ENCODE peak calls at places on chromosomes 4 and X, in seven cellular contexts. One of them, this sample, is unnamed.

GRCh38 chr4:103204114-103204513 is 6.0 kb upstream of the CENPE start:
- DNase-seq in neural crest cell: no peak
- DNase-seq in GM10248: no peak
- DNase-seq in chondrocyte: no peak
- DNase-seq in lung: no peak
- DNase-seq in left lung: no peak
- DNase-seq in BJ: no peak
- DNase-seq in this sample: no peak

GRCh38 chr4:82865592-82865991 is 25.4 kb downstream of the SEC31A start:
- DNase-seq in neural crest cell: no peak
- DNase-seq in GM10248: no peak
- DNase-seq in chondrocyte: no peak
- DNase-seq in lung: no peak
- DNase-seq in left lung: no peak
- DNase-seq in BJ: peak
- DNase-seq in this sample: no peak

GRCh38 chrX:106437407-106437806 is 174.4 kb upstream of the RADX start:
- DNase-seq in neural crest cell: no peak
- DNase-seq in GM10248: no peak
- DNase-seq in chondrocyte: no peak
- DNase-seq in lung: no peak
- DNase-seq in left lung: no peak
- DNase-seq in BJ: no peak
- DNase-seq in this sample: no peak

GRCh38 chr4:184826315-184827266 is 823 bp upstream of the ACSL1 start:
- DNase-seq in neural crest cell: no peak
- DNase-seq in GM10248: peak
- DNase-seq in chondrocyte: no peak
- DNase-seq in lung: no peak
- DNase-seq in left lung: peak
- DNase-seq in BJ: no peak
- DNase-seq in this sample: peak

GRCh38 chr4:26081795-26082498 is 167.9 kb downstream of the SMIM20 start:
- DNase-seq in neural crest cell: no peak
- DNase-seq in GM10248: peak
- DNase-seq in chondrocyte: no peak
- DNase-seq in lung: no peak
- DNase-seq in left lung: no peak
- DNase-seq in BJ: no peak
- DNase-seq in this sample: no peak

GRCh38 chr4:22485751-22486150 is 30.1 kb downstream of the ADGRA3 start:
- DNase-seq in neural crest cell: no peak
- DNase-seq in GM10248: no peak
- DNase-seq in chondrocyte: no peak
- DNase-seq in lung: no peak
- DNase-seq in left lung: no peak
- DNase-seq in BJ: no peak
- DNase-seq in this sample: no peak

GRCh38 chr4:186132577-186133277 is 28.2 kb downstream of the FAM149A start:
- DNase-seq in neural crest cell: peak
- DNase-seq in GM10248: no peak
- DNase-seq in chondrocyte: no peak
- DNase-seq in lung: no peak
- DNase-seq in left lung: no peak
- DNase-seq in BJ: no peak
- DNase-seq in this sample: no peak

GRCh38 chr4:147793973-147794690 is 62.2 kb downstream of the ARHGAP10 start:
- DNase-seq in neural crest cell: no peak
- DNase-seq in GM10248: peak
- DNase-seq in chondrocyte: no peak
- DNase-seq in lung: no peak
- DNase-seq in left lung: no peak
- DNase-seq in BJ: no peak
- DNase-seq in this sample: no peak

GRCh38 chrX:110082156-110082555 is 79.2 kb downstream of the TMEM164 start:
- DNase-seq in neural crest cell: no peak
- DNase-seq in GM10248: no peak
- DNase-seq in chondrocyte: no peak
- DNase-seq in lung: no peak
- DNase-seq in left lung: no peak
- DNase-seq in BJ: peak
- DNase-seq in this sample: no peak

GRCh38 chrX:69262036-69262905 is 97.0 kb upstream of the PJA1 start:
- DNase-seq in neural crest cell: no peak
- DNase-seq in GM10248: no peak
- DNase-seq in chondrocyte: no peak
- DNase-seq in lung: no peak
- DNase-seq in left lung: no peak
- DNase-seq in BJ: no peak
- DNase-seq in this sample: no peak

GRCh38 chr4:93660036-93660435 is 168.5 kb upstream of the ATOH1 start:
- DNase-seq in neural crest cell: no peak
- DNase-seq in GM10248: no peak
- DNase-seq in chondrocyte: no peak
- DNase-seq in lung: no peak
- DNase-seq in left lung: no peak
- DNase-seq in BJ: no peak
- DNase-seq in this sample: no peak

GRCh38 chr4:145404754-145405153 is 76.9 kb upstream of the SMAD1 start:
- DNase-seq in neural crest cell: no peak
- DNase-seq in GM10248: no peak
- DNase-seq in chondrocyte: no peak
- DNase-seq in lung: no peak
- DNase-seq in left lung: no peak
- DNase-seq in BJ: no peak
- DNase-seq in this sample: no peak

GRCh38 chr4:142475663-142476062 is 370.4 kb downstream of the INPP4B start:
- DNase-seq in neural crest cell: no peak
- DNase-seq in GM10248: no peak
- DNase-seq in chondrocyte: no peak
- DNase-seq in lung: no peak
- DNase-seq in left lung: no peak
- DNase-seq in BJ: no peak
- DNase-seq in this sample: no peak

GRCh38 chrX:99078301-99078700 is 1331.8 kb downstream of the PCDH19 start:
- DNase-seq in neural crest cell: no peak
- DNase-seq in GM10248: no peak
- DNase-seq in chondrocyte: no peak
- DNase-seq in lung: no peak
- DNase-seq in left lung: no peak
- DNase-seq in BJ: no peak
- DNase-seq in this sample: no peak

GRCh38 chr4:55445921-55446577 is 50.3 kb downstream of the TMEM165 start:
- DNase-seq in neural crest cell: no peak
- DNase-seq in GM10248: no peak
- DNase-seq in chondrocyte: no peak
- DNase-seq in lung: no peak
- DNase-seq in left lung: no peak
- DNase-seq in BJ: peak
- DNase-seq in this sample: no peak

GRCh38 chr4:55442541-55442940 is 46.8 kb downstream of the TMEM165 start:
- DNase-seq in neural crest cell: no peak
- DNase-seq in GM10248: no peak
- DNase-seq in chondrocyte: no peak
- DNase-seq in lung: no peak
- DNase-seq in left lung: no peak
- DNase-seq in BJ: no peak
- DNase-seq in this sample: no peak

GRCh38 chr4:55447108-55447708 is 51.5 kb downstream of the TMEM165 start:
- DNase-seq in neural crest cell: no peak
- DNase-seq in GM10248: no peak
- DNase-seq in chondrocyte: no peak
- DNase-seq in lung: no peak
- DNase-seq in left lung: no peak
- DNase-seq in BJ: no peak
- DNase-seq in this sample: no peak

GRCh38 chr4:55446578-55446922 is 50.8 kb downstream of the TMEM165 start:
- DNase-seq in neural crest cell: no peak
- DNase-seq in GM10248: no peak
- DNase-seq in chondrocyte: no peak
- DNase-seq in lung: no peak
- DNase-seq in left lung: no peak
- DNase-seq in BJ: no peak
- DNase-seq in this sample: no peak

GRCh38 chr4:55444822-55445221 is 49.1 kb downstream of the TMEM165 start:
- DNase-seq in neural crest cell: no peak
- DNase-seq in GM10248: no peak
- DNase-seq in chondrocyte: no peak
- DNase-seq in lung: no peak
- DNase-seq in left lung: no peak
- DNase-seq in BJ: no peak
- DNase-seq in this sample: no peak
- TF ChIP-seq CTCF in neural crest cell: no peak
- TF ChIP-seq CTCF in GM10248: peak
- TF ChIP-seq CTCF in chondrocyte: peak
- TF ChIP-seq CTCF in lung: no peak
- TF ChIP-seq CTCF in left lung: no peak
- TF ChIP-seq CTCF in BJ: peak
- TF ChIP-seq CTCF in this sample: no peak

DNA sequence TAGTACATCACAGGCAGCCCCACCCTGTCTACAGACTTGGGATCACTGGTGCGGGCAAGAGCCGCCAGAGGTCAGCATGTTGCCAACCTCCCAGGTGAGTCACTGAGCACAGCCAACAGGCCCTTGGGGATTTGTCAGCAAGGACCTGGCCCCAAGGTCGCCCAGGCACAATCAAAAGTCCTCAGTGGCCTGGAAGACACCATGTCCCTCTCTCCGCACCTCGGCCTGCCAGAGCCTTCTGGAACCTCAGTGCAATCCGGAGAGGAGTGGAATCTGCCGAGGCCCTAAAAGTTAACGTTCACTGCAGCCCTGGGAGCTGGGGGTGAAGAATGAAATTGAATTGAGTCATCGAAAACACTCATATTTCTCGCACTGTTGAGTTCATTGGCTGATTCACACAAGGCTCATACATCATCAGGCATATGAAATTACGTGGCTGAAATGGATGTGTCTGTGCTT is 74.3 kb downstream of the WFS1 start:
- DNase-seq in neural crest cell: no peak
- DNase-seq in GM10248: no peak
- DNase-seq in chondrocyte: peak
- DNase-seq in lung: no peak
- DNase-seq in left lung: no peak
- DNase-seq in BJ: no peak
- DNase-seq in this sample: no peak
- TF ChIP-seq CTCF in neural crest cell: no peak
- TF ChIP-seq CTCF in GM10248: peak
- TF ChIP-seq CTCF in chondrocyte: no peak
- TF ChIP-seq CTCF in lung: no peak
- TF ChIP-seq CTCF in left lung: no peak
- TF ChIP-seq CTCF in BJ: no peak
- TF ChIP-seq CTCF in this sample: no peak

DNA sequence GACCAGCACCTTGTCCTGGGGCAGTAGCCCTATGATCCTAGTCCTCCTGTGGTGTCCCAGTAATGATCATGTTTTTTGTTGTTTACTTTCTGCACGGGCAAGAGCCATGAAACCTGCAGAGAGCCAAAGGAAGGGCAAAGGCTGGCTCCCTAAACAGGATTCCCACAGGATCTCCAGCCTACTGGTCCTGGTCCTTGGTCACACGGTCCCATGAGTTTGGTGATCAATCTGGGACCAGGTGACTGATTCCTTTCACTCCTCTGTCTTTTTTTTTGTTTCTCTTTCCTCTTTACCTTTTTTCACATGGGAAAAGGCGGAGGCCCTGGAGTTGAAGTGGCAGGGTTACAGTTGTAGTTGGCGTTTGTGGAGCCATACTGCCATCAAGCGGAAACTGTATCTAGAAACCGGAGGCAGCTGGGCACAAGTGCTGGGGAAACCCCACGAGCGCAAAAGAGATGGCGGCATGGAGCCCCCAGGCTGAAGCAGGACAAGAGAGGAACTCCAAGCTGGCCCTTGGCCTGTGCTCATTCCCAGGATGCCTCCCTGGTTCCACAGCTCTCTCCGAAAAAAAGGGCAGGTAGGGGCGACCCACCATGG is 34.6 kb downstream of the NBDY start:
- DNase-seq in neural crest cell: no peak
- DNase-seq in GM10248: peak
- DNase-seq in chondrocyte: peak
- DNase-seq in lung: peak
- DNase-seq in left lung: peak
- DNase-seq in BJ: no peak
- DNase-seq in this sample: no peak
- TF ChIP-seq CTCF in neural crest cell: no peak
- TF ChIP-seq CTCF in GM10248: no peak
- TF ChIP-seq CTCF in chondrocyte: no peak
- TF ChIP-seq CTCF in lung: peak
- TF ChIP-seq CTCF in left lung: no peak
- TF ChIP-seq CTCF in BJ: no peak
- TF ChIP-seq CTCF in this sample: no peak

GRCh38 chr4:150205016-150205415 is 126.8 kb downstream of the DCLK2 start:
- DNase-seq in neural crest cell: no peak
- DNase-seq in GM10248: no peak
- DNase-seq in chondrocyte: no peak
- DNase-seq in lung: no peak
- DNase-seq in left lung: no peak
- DNase-seq in BJ: no peak
- DNase-seq in this sample: no peak

GRCh38 chr4:150199056-150199455 is 120.8 kb downstream of the DCLK2 start:
- DNase-seq in neural crest cell: no peak
- DNase-seq in GM10248: no peak
- DNase-seq in chondrocyte: no peak
- DNase-seq in lung: no peak
- DNase-seq in left lung: no peak
- DNase-seq in BJ: no peak
- DNase-seq in this sample: no peak
- TF ChIP-seq CTCF in neural crest cell: no peak
- TF ChIP-seq CTCF in GM10248: no peak
- TF ChIP-seq CTCF in chondrocyte: no peak
- TF ChIP-seq CTCF in lung: no peak
- TF ChIP-seq CTCF in left lung: no peak
- TF ChIP-seq CTCF in BJ: no peak
- TF ChIP-seq CTCF in this sample: no peak

DNA sequence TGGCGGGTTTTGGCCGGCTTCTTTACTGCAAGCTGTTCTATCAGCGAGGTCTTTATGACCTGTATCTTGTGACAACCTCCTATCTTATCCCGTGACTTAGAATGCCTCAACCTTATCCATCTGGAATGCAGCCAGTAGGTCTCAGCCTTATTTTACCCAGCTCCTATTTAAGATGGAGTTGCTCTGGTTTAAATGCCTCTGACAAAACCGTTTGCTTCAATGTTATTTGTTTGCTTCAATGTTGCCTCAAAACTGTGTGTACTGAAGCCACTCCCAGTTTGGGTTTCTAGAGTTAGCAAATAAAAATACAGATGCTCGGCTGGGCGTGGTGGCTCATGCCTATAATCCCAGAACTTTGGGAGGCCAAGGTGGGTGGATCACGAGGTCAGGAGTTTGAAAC is 51.6 kb downstream of the ZNF518B start:
- DNase-seq in neural crest cell: no peak
- DNase-seq in GM10248: no peak
- DNase-seq in chondrocyte: no peak
- DNase-seq in lung: no peak
- DNase-seq in left lung: no peak
- DNase-seq in BJ: no peak
- DNase-seq in this sample: no peak
- TF ChIP-seq CTCF in neural crest cell: no peak
- TF ChIP-seq CTCF in GM10248: no peak
- TF ChIP-seq CTCF in chondrocyte: no peak
- TF ChIP-seq CTCF in lung: no peak
- TF ChIP-seq CTCF in left lung: no peak
- TF ChIP-seq CTCF in BJ: no peak
- TF ChIP-seq CTCF in this sample: no peak

This sample was measured in CD14-positive monocyte.